ENCODE peak calls at places on chromosomes 5 and 9, in eight cellular contexts. X, B, A, G, C, L, T and V are unnamed samples.

GRCh38 chr9:69931340-69931739 is 110.7 kb downstream of the CFAP95 start:
- DNase-seq in X (no peak), B (peak), A (no peak), G (no peak), C (no peak), L (no peak), T (no peak), V (no peak)

GRCh38 chr5:138468133-138468965 is 3.1 kb downstream of the EGR1 start:
- DNase-seq in X (no peak), B (peak), A (peak), G (peak), C (no peak), L (no peak), T (no peak), V (no peak)

GRCh38 chr5:127680579-127680978 is 22.6 kb upstream of the CCDC192 start:
- DNase-seq in X (no peak), B (no peak), A (no peak), G (no peak), C (no peak), L (no peak), T (no peak), V (no peak)

GRCh38 chr9:4508907-4509589 is 18.8 kb downstream of the SLC1A1 start:
- DNase-seq in X (no peak), B (peak), A (peak), G (no peak), C (no peak), L (no peak), T (no peak), V (no peak)

GRCh38 chr5:140690376-140690932 is 716 bp downstream of the HARS1 start:
- DNase-seq in X (no peak), B (peak), A (no peak), G (peak), C (no peak), L (no peak), T (no peak), V (no peak)

GRCh38 chr5:54087436-54087835 is 222.9 kb downstream of the ARL15 start:
- DNase-seq in X (no peak), B (peak), A (peak), G (no peak), C (no peak), L (no peak), T (no peak), V (no peak)

GRCh38 chr5:179387151-179388110 is 42.2 kb upstream of the ADAMTS2 start:
- DNase-seq in X (no peak), B (peak), A (no peak), G (no peak), C (no peak), L (no peak), T (no peak), V (no peak)

GRCh38 chr5:135312255-135312935 is 86.6 kb downstream of the MACROH2A1 start:
- DNase-seq in X (no peak), B (no peak), A (no peak), G (no peak), C (no peak), L (no peak), T (no peak), V (no peak)

GRCh38 chr5:150320048-150320555 is 17.4 kb upstream of the ARSI start:
- DNase-seq in X (peak), B (peak), A (peak), G (no peak), C (no peak), L (peak), T (no peak), V (peak)

GRCh38 chr9:127518091-127518856 is 67.0 kb downstream of the LRSAM1 start:
- DNase-seq in X (no peak), B (no peak), A (no peak), G (no peak), C (no peak), L (no peak), T (no peak), V (no peak)

GRCh38 chr5:180201051-180201987 is 7.7 kb downstream of the RASGEF1C start:
- DNase-seq in X (no peak), B (peak), A (no peak), G (peak), C (peak), L (no peak), T (no peak), V (no peak)

GRCh38 chr9:111900934-111901612 is 4.5 kb downstream of the UGCG start:
- DNase-seq in X (no peak), B (peak), A (no peak), G (no peak), C (no peak), L (no peak), T (no peak), V (no peak)

GRCh38 chr5:175223336-175223735 is 220.6 kb downstream of the DRD1 start:
- DNase-seq in X (no peak), B (no peak), A (no peak), G (no peak), C (no peak), L (no peak), T (no peak), V (no peak)

GRCh38 chr5:89399553-89399952 is 516.6 kb upstream of the MEF2C start:
- DNase-seq in X (no peak), B (no peak), A (no peak), G (no peak), C (no peak), L (no peak), T (no peak), V (no peak)

GRCh38 chr5:140312067-140312790 is 9.3 kb upstream of the PFDN1 start:
- DNase-seq in X (peak), B (peak), A (peak), G (no peak), C (no peak), L (no peak), T (no peak), V (no peak)

GRCh38 chr9:28073278-28073677 is 500.0 kb upstream of the C9orf72 start:
- DNase-seq in X (peak), B (peak), A (peak), G (peak), C (peak), L (no peak), T (no peak), V (no peak)

GRCh38 chr5:94620257-94620656 is 1.8 kb downstream of the SLF1 start:
- DNase-seq in X (no peak), B (no peak), A (no peak), G (no peak), C (no peak), L (no peak), T (no peak), V (no peak)

GRCh38 chr9:113381909-113382411 is 5.2 kb upstream of the HDHD3 start:
- DNase-seq in X (peak), B (no peak), A (no peak), G (no peak), C (no peak), L (no peak), T (no peak), V (no peak)

GRCh38 chr9:97543568-97543967 is 42.1 kb downstream of the TMOD1 start:
- DNase-seq in X (no peak), B (no peak), A (no peak), G (peak), C (no peak), L (no peak), T (no peak), V (no peak)

GRCh38 chr9:101311759-101312420 is 72.9 kb downstream of the BAAT start:
- DNase-seq in X (no peak), B (peak), A (peak), G (peak), C (peak), L (no peak), T (no peak), V (no peak)

GRCh38 chr9:312596-313320 is 98.1 kb downstream of the DOCK8 start:
- DNase-seq in X (no peak), B (no peak), A (no peak), G (no peak), C (no peak), L (no peak), T (no peak), V (no peak)

GRCh38 chr9:4077499-4078102 is 222.3 kb downstream of the GLIS3 start:
- DNase-seq in X (peak), B (peak), A (peak), G (peak), C (peak), L (peak), T (peak), V (peak)

GRCh38 chr5:10329808-10330481 is 22.2 kb upstream of the CMBL start:
- DNase-seq in X (peak), B (peak), A (peak), G (no peak), C (no peak), L (no peak), T (no peak), V (peak)

GRCh38 chr5:124747770-124748686 is 1.6 kb upstream of the ZNF608 start:
- DNase-seq in X (no peak), B (peak), A (no peak), G (no peak), C (no peak), L (no peak), T (no peak), V (no peak)

GRCh38 chr5:165781703-165782102 is 2276.3 kb downstream of the MAT2B start:
- DNase-seq in X (no peak), B (no peak), A (no peak), G (no peak), C (no peak), L (no peak), T (no peak), V (no peak)